ENCODE peak calls at places on chromosomes 6 and 20, in four cellular contexts. D, V, A and W are unnamed samples.

GRCh38 chr6:169841251-169841650 is 89.8 kb downstream of the ERMARD start:
- DNase-seq in V (no peak), D (no peak), A (no peak), W (no peak)

GRCh38 chr20:62804021-62804631 is 509 bp upstream of the OGFR start:
- DNase-seq in V (no peak), A (no peak), D (peak; percentile 21), W (no peak)

GRCh38 chr6:36702656-36703055 is 5.0 kb downstream of the RAB44 start:
- DNase-seq in A (peak; percentile 21), V (no peak), D (no peak), W (no peak)

GRCh38 chr6:17035257-17035757 is 66.5 kb upstream of the STMND1 start:
- DNase-seq in D (no peak), V (no peak), A (no peak), W (no peak)

GRCh38 chr20:63163596-63164560 is 52.1 kb downstream of the YTHDF1 start:
- DNase-seq in D (no peak), A (no peak), V (no peak), W (no peak)

GRCh38 chr6:14401181-14401745 is 283.7 kb downstream of the CD83 start:
- DNase-seq in A (no peak), D (no peak), V (no peak), W (peak; percentile 8)

GRCh38 chr6:20877008-20877937 is 343.0 kb downstream of the CDKAL1 start:
- DNase-seq in A (peak; percentile 76), V (no peak), D (no peak), W (no peak)

GRCh38 chr6:166466178-166467122 is 83.7 kb upstream of the MPC1 start:
- DNase-seq in D (no peak), V (no peak), A (peak; percentile 53), W (peak; percentile 81)

GRCh38 chr6:133012774-133013173 is 198.4 kb downstream of the RPS12 start:
- DNase-seq in V (no peak), D (no peak), A (no peak), W (no peak)

GRCh38 chr6:43705996-43706395 is 18.4 kb upstream of the MRPS18A start:
- DNase-seq in A (no peak), D (no peak), V (no peak), W (peak; percentile 54)

GRCh38 chr6:20952605-20953004 is 418.3 kb downstream of the CDKAL1 start:
- DNase-seq in A (no peak), D (no peak), V (peak; percentile 17), W (no peak)

GRCh38 chr6:27757307-27757706 is 154.9 kb downstream of the OR2B2 start:
- DNase-seq in A (no peak), V (no peak), D (peak; percentile 60), W (no peak)

GRCh38 chr6:99852031-99852430 is 142.0 kb downstream of the MCHR2 start:
- DNase-seq in D (no peak), A (no peak), V (no peak), W (no peak)

GRCh38 chr6:57177545-57178225 is 5.6 kb downstream of the BAG2 start:
- DNase-seq in V (no peak), D (no peak), A (peak; percentile 82), W (peak; percentile 11)

GRCh38 chr6:36442083-36442670 is 477 bp downstream of the PXT1 start:
- DNase-seq in A (no peak), D (no peak), V (no peak), W (peak; percentile 4)

GRCh38 chr6:82362868-82363267 is 749 bp upstream of the TPBG start:
- DNase-seq in A (no peak), D (no peak), V (peak; percentile 11), W (peak; percentile 77)

GRCh38 chr20:54793270-54793992 is 318.0 kb downstream of the DOK5 start:
- DNase-seq in V (no peak), D (no peak), A (no peak), W (no peak)

GRCh38 chr6:73866305-73866704 is 170.3 kb downstream of the CD109 start:
- DNase-seq in D (no peak), A (no peak), V (no peak), W (no peak)

GRCh38 chr6:154247119-154247814 is 109.3 kb downstream of the IPCEF1 start:
- DNase-seq in A (no peak), V (peak; percentile 41), D (no peak), W (no peak)

GRCh38 chr6:11188161-11188915 is 44.1 kb downstream of the NEDD9 start:
- DNase-seq in A (no peak), D (no peak), V (no peak), W (no peak)

GRCh38 chr20:62922451-62922921 is 3.8 kb downstream of the DIDO1 start:
- DNase-seq in D (peak; percentile 54), V (no peak), A (peak; percentile 53), W (no peak)

GRCh38 chr6:68779366-68779765 is 144.3 kb downstream of the ADGRB3 start:
- DNase-seq in D (no peak), A (no peak), V (no peak), W (no peak)

GRCh38 chr20:17731233-17731632 is 31.5 kb downstream of the BANF2 start:
- DNase-seq in V (no peak), D (no peak), A (no peak), W (no peak)

GRCh38 chr6:14658909-14659561 is 541.5 kb downstream of the CD83 start:
- DNase-seq in D (no peak), V (no peak), A (no peak), W (no peak)

GRCh38 chr6:19892250-19892649 is 55.1 kb downstream of the ID4 start:
- DNase-seq in V (no peak), D (no peak), A (no peak), W (no peak)

GRCh38 chr20:61650912-61651733 is 399.1 kb downstream of the CDH4 start:
- DNase-seq in V (no peak), D (no peak), A (no peak), W (no peak)

GRCh38 chr20:21018576-21018975 is 87.6 kb downstream of the LINC00237 start:
- DNase-seq in D (no peak), V (no peak), A (no peak), W (no peak)

GRCh38 chr6:166572370-166573261 is 13.9 kb downstream of the RAMACL start:
- DNase-seq in V (no peak), A (no peak), D (no peak), W (peak; percentile 25)

GRCh38 chr20:7497985-7498384 is 442.3 kb downstream of the HAO1 start:
- DNase-seq in A (no peak), V (no peak), D (no peak), W (no peak)

GRCh38 chr6:122286512-122286911 is 112.9 kb upstream of the HSF2 start:
- DNase-seq in D (no peak), V (no peak), A (no peak), W (no peak)

GRCh38 chr6:132096996-132097395 is 145.8 kb upstream of the CCN2 start:
- DNase-seq in A (no peak), V (no peak), D (no peak), W (no peak)

GRCh38 chr20:36591854-36592641 is 13.5 kb upstream of the RAB5IF start:
- DNase-seq in A (no peak), V (peak; percentile 62), D (peak; percentile 54), W (peak; percentile 53)

GRCh38 chr20:6583134-6583738 is 184.2 kb upstream of the BMP2 start:
- DNase-seq in A (no peak), V (peak; percentile 33), D (no peak), W (peak; percentile 79)

GRCh38 chr6:34586327-34587040 is 30.4 kb upstream of the SPDEF start:
- DNase-seq in A (peak; percentile 58), V (no peak), D (no peak), W (no peak)

GRCh38 chr6:105484238-105485161 is 81.6 kb upstream of the PREP start:
- DNase-seq in V (no peak), D (no peak), A (no peak), W (peak; percentile 52)

GRCh38 chr6:7414811-7415210 is 25.2 kb downstream of the RIOK1 start:
- DNase-seq in D (no peak), A (no peak), V (no peak), W (no peak)

GRCh38 chr6:7411328-7411727 is 21.7 kb downstream of the RIOK1 start:
- DNase-seq in A (no peak), V (no peak), D (no peak), W (no peak)

GRCh38 chr6:7410801-7411200 is 21.2 kb downstream of the RIOK1 start:
- DNase-seq in A (no peak), D (no peak), V (no peak), W (no peak)

GRCh38 chr6:7409740-7410139 is 20.1 kb downstream of the RIOK1 start:
- DNase-seq in A (no peak), D (no peak), V (peak; percentile 35), W (no peak)

GRCh38 chr6:7413151-7413823 is 23.7 kb downstream of the RIOK1 start:
- DNase-seq in D (no peak), A (no peak), V (no peak), W (no peak)
- H3K4me1 ChIP-seq in D (no peaks in the 10 kb centered on the region), A (no peaks in the 10 kb centered on the region), V (peaks cover 23% of the 10 kb centered on the region), W (peaks cover 7% of the 10 kb centered on the region)

GRCh38 chr6:45445364-45445748 is 67.6 kb upstream of the SUPT3H start:
- DNase-seq in V (no peak), D (no peak), A (no peak), W (no peak)

GRCh38 chr6:45447721-45448120 is 70.0 kb upstream of the SUPT3H start:
- DNase-seq in A (no peak), V (no peak), D (no peak), W (peak; percentile 29)

GRCh38 chr6:45445749-45446454 is 68.2 kb upstream of the SUPT3H start:
- DNase-seq in V (peak; percentile 23), D (peak; percentile 6), A (peak; percentile 85), W (peak; percentile 50)

GRCh38 chr6:45448417-45449389 is 71.0 kb upstream of the SUPT3H start:
- DNase-seq in V (no peak), A (no peak), D (no peak), W (no peak)

DNA sequence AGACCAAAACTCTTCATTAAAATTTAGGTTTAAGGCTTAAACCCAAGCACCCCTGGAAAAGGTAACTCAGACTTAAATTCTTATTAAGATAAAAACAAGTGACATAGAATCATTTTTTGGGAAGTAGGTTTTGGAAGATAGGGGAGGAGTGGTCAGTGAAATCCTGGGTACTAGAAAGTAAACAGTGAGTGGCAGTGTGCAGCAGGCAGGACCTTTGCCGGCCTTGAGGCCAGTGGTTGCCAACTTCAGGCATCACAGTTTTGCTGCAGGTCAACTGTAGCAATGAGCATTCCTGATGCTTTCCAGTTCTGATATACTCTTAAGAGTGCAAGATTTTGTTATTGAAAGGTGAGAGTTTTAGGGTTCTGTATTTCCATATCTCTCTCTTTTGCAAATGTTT is 69.3 kb upstream of the SUPT3H start:
- DNase-seq in A (no peak), D (no peak), V (no peak), W (no peak)
- H3K4me1 ChIP-seq in A (no peaks in the 10 kb centered on the region), D (peaks cover 20% of the 10 kb centered on the region), V (peaks cover 4% of the 10 kb centered on the region), W (peaks cover 31% of the 10 kb centered on the region)

DNA sequence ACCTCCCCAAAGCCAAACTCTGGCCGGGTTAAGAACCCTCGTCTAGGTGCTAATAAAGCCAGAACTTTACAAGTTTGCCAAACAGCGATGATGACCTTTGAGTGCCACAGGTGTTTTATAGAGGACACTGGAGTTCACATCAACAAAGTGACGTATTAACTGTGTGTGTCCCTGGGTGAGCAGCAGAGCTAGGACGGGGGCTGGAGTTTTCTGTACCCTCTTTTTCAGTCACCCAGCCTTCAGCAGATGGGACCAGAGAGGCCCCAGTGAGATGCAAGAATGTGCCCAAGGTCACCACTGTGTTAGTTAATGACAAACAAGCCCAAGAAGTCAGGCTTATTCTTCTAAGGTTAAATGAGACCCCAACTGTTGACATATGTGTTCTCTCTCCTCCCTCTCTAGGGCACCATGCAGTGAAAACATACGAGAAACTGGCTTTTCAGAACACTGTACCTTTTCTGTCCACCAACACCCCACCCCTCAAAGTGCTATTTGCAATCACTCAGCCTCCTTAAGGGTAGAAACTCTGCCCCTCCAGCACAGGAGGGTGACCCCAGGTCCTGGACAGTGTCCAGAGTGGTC is 5.3 kb downstream of the SDC4 start:
- DNase-seq in D (no peak), V (no peak), A (peak; percentile 37), W (no peak)
- H3K4me1 ChIP-seq in D (peaks cover 7% of the 10 kb centered on the region), V (peaks cover 38% of the 10 kb centered on the region), A (peaks cover 5% of the 10 kb centered on the region), W (peaks cover 82% of the 10 kb centered on the region)

GRCh38 chr6:2943564-2943955 is 27.8 kb downstream of the SERPINB6 start:
- DNase-seq in V (no peak), D (no peak), A (no peak), W (no peak)
- H3K4me1 ChIP-seq in V (peaks cover 33% of the 10 kb centered on the region), D (peaks cover 62% of the 10 kb centered on the region), A (no peaks in the 10 kb centered on the region), W (peaks cover 30% of the 10 kb centered on the region)